ENCODE peak calls at places on chromosomes 12 and 14, in eight cellular contexts. C is uterus, L is heart right ventricle, G is endothelial cell, Z is left lung, S is B cell, D is progenitor cell of endocrine pancreas, W is HFFc6. B is an unnamed sample.

GRCh38 chr12:62799126-62799736 is 135.7 kb downstream of the PPM1H start:
- DNase-seq in W (peak), S (peak), L (no peak), C (peak), G (peak), Z (no peak), D (peak), B (peak)

GRCh38 chr12:54608786-54609185 is 20.3 kb upstream of the PPP1R1A start:
- DNase-seq in G (no peak), W (no peak), S (no peak), C (no peak), D (no peak), L (no peak), Z (no peak), B (no peak)

GRCh38 chr14:91893659-91894058 is 26.3 kb upstream of the TC2N start:
- DNase-seq in D (no peak), C (no peak), S (no peak), W (no peak), L (no peak), G (no peak), Z (no peak), B (no peak)

GRCh38 chr12:65603428-65604351 is 220.6 kb upstream of the HMGA2 start:
- DNase-seq in S (no peak), D (no peak), W (peak), C (no peak), G (no peak), Z (peak), L (no peak), B (no peak)

GRCh38 chr12:26339976-26340375 is 144.6 kb downstream of the SSPN start:
- DNase-seq in L (no peak), W (no peak), G (no peak), C (no peak), S (no peak), D (no peak), Z (no peak), B (no peak)

GRCh38 chr12:24902521-24903304 is 46.2 kb downstream of the BCAT1 start:
- DNase-seq in Z (peak), L (no peak), S (peak), C (no peak), D (peak), G (peak), W (peak), B (peak)

GRCh38 chr12:123032736-123033391 is 52.4 kb downstream of the ARL6IP4 start:
- DNase-seq in L (no peak), W (no peak), G (no peak), D (no peak), Z (peak), C (no peak), S (no peak), B (no peak)

GRCh38 chr12:132576701-132577100 is 33.7 kb downstream of the LRCOL1 start:
- DNase-seq in D (no peak), L (no peak), G (no peak), C (no peak), W (no peak), S (no peak), Z (no peak), B (no peak)

GRCh38 chr12:50222275-50222783 is 55.2 kb upstream of the CERS5 start:
- DNase-seq in C (peak), W (peak), D (no peak), L (no peak), G (peak), S (peak), Z (peak), B (peak)

GRCh38 chr14:93765032-93765626 is 23.2 kb downstream of the PRIMA1 start:
- DNase-seq in G (no peak), W (no peak), S (no peak), L (no peak), C (no peak), Z (no peak), D (no peak), B (no peak)

GRCh38 chr14:72607386-72608125 is 286.3 kb downstream of the DPF3 start:
- DNase-seq in S (no peak), G (no peak), C (no peak), Z (no peak), W (peak), L (no peak), D (no peak), B (peak)

GRCh38 chr12:6946033-6946919 is 2.5 kb downstream of the C12orf57 start:
- DNase-seq in D (peak), Z (peak), S (peak), C (no peak), L (peak), G (peak), W (no peak), B (peak)

GRCh38 chr14:91154851-91155625 is 41.2 kb downstream of the DGLUCY start:
- DNase-seq in L (no peak), Z (no peak), C (peak), S (no peak), G (no peak), W (peak), D (no peak), B (peak)

GRCh38 chr12:45234134-45234865 is 18.4 kb downstream of the ANO6 start:
- DNase-seq in D (no peak), W (peak), C (peak), Z (no peak), L (no peak), G (peak), S (no peak), B (no peak)

GRCh38 chr14:93029911-93030555 is 85.7 kb downstream of the ITPK1 start:
- DNase-seq in S (no peak), G (no peak), Z (no peak), D (no peak), C (no peak), W (no peak), L (no peak), B (no peak)

GRCh38 chr14:91303091-91303923 is 58.8 kb upstream of the GPR68 start:
- DNase-seq in Z (no peak), S (peak), G (peak), D (no peak), L (peak), W (no peak), C (no peak), B (peak)

GRCh38 chr12:45407967-45408743 is 192.3 kb downstream of the ANO6 start:
- DNase-seq in S (no peak), G (no peak), C (no peak), D (no peak), L (no peak), W (no peak), Z (no peak), B (no peak)

GRCh38 chr14:63328787-63329737 is 10.3 kb upstream of the GPHB5 start:
- DNase-seq in G (no peak), Z (no peak), L (no peak), W (no peak), D (no peak), C (no peak), S (no peak), B (no peak)

GRCh38 chr12:63955831-63956685 is 111.6 kb downstream of the SRGAP1 start:
- DNase-seq in W (no peak), L (no peak), D (no peak), S (no peak), G (no peak), Z (peak), C (peak), B (no peak)

GRCh38 chr14:29352681-29353080 is 575.0 kb downstream of the PRKD1 start:
- DNase-seq in S (no peak), G (no peak), L (no peak), C (no peak), W (no peak), D (no peak), Z (no peak), B (no peak)

DNA sequence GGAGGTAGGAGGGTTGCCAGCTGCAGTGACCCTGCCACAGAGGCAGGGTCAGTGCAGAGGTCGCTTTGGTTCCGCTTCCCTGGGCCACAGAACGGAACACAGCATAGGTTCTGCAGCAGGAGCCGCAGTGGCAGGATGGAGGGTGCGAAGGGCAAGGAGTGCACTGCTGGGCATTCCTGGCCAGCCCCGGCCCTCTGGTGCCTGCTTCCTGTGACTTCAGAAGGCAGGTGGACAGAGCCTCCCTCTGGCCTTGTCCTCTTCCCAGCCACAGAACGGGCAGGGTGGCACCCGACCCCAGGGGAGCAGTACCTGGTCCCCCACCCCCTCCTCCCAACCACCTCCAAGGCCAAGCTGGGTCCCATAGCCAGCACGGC is 37.7 kb downstream of the SLC8B1 start:
- DNase-seq in C (no peak), W (no peak), L (no peak), S (no peak), G (no peak), Z (no peak), D (no peak), B (no peak)
- TF ChIP-seq CTCF in C (no peak), W (no peak), L (no peak), S (no peak), G (no peak), Z (no peak), D (no peak), B (no peak)

GRCh38 chr14:70254476-70254961 is 65.8 kb upstream of the SLC8A3 start:
- DNase-seq in L (peak), D (peak), S (peak), G (peak), W (no peak), C (no peak), Z (peak), B (peak)

GRCh38 chr14:70259420-70259819 is 70.7 kb upstream of the SLC8A3 start:
- DNase-seq in D (no peak), L (no peak), W (no peak), C (no peak), S (no peak), Z (no peak), G (no peak), B (no peak)

DNA sequence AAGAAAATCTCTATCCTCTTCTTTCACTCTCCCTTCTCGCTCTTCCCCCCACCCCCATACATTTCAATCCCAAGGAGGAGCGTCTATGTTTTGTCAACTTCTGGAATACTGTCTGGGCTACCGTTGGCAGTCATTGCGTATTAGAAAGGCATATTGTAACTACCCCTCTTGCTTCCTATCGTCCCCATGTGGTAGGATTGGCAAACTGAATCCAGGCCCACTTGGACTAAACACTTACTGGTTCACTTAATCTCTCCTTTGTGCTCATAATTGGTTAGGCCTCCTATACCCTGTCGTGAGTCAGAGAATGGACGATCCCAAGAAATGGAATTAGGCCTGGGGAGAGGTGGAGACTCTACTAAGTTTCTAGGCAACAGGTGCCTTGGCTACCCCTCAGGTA is 68.8 kb upstream of the SLC8A3 start:
- DNase-seq in Z (no peak), D (no peak), L (no peak), C (no peak), S (no peak), G (peak), W (no peak), B (no peak)
- TF ChIP-seq CTCF in Z (no peak), D (no peak), L (no peak), C (no peak), S (peak), G (peak), W (peak), B (no peak)

GRCh38 chr14:97005908-97006307 is 208.7 kb downstream of the VRK1 start:
- DNase-seq in W (no peak), Z (no peak), D (no peak), G (no peak), S (no peak), C (no peak), L (no peak), B (no peak)

GRCh38 chr14:97013878-97014277 is 216.7 kb downstream of the VRK1 start:
- DNase-seq in D (no peak), S (no peak), G (no peak), W (no peak), L (no peak), C (no peak), Z (no peak), B (no peak)

DNA sequence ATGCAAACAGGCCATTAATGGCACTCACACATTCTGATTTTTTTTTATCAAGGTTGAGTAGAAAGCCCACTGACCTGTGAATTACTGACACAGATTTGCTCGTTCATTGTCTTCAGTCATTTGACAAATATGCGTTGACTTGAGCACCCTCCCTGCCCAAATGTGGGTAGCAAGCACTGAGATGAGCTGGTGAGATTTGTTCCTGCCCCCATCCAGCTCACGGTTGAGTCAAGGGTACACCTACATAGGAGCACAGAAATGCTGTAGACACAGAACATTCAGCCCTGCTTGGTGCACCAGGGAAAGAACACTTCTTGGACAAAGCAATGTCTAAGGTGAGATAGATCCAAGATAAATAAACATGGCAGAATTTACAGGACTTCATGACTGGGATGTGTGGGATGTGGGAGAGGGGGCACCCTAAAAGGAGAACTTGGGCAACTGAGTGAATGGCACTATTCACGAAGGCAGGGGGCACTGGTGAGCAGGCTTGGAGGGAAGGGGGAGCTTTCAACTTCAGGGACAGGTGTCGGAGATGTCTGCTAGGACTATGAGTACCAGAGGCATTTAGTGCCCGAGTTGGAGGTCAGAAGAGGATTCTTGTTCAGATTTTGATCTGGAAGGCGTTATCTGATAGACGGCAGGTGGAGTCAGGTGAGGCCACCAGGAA is 213.4 kb downstream of the VRK1 start:
- DNase-seq in S (no peak), C (no peak), Z (no peak), W (no peak), D (no peak), L (no peak), G (no peak), B (no peak)
- TF ChIP-seq CTCF in S (no peak), C (no peak), Z (no peak), W (no peak), D (peak), L (no peak), G (no peak), B (peak)

GRCh38 chr12:47590771-47591368 is 115.0 kb downstream of the RPAP3 start:
- DNase-seq in W (no peak), S (no peak), C (peak), L (no peak), Z (no peak), G (no peak), D (no peak), B (no peak)

GRCh38 chr12:47591387-47591786 is 114.4 kb downstream of the RPAP3 start:
- DNase-seq in D (no peak), W (no peak), G (no peak), Z (no peak), C (no peak), L (no peak), S (no peak), B (no peak)

GRCh38 chr12:47586952-47587669 is 118.7 kb downstream of the RPAP3 start:
- DNase-seq in W (no peak), Z (no peak), L (no peak), S (no peak), G (no peak), D (no peak), C (no peak), B (no peak)

GRCh38 chr12:47585507-47585906 is 120.3 kb downstream of the RPAP3 start:
- DNase-seq in C (no peak), D (no peak), G (no peak), S (no peak), L (no peak), W (no peak), Z (no peak), B (no peak)
- TF ChIP-seq CTCF in C (no peak), D (no peak), G (no peak), S (no peak), L (no peak), W (no peak), Z (no peak), B (no peak)

GRCh38 chr12:13161172-13161571 is 35.4 kb upstream of the EMP1 start:
- DNase-seq in W (no peak), G (no peak), S (no peak), C (no peak), D (no peak), Z (no peak), L (no peak), B (no peak)
- TF ChIP-seq CTCF in W (peak), G (peak), S (peak), C (no peak), D (peak), Z (no peak), L (no peak), B (peak)

DNA sequence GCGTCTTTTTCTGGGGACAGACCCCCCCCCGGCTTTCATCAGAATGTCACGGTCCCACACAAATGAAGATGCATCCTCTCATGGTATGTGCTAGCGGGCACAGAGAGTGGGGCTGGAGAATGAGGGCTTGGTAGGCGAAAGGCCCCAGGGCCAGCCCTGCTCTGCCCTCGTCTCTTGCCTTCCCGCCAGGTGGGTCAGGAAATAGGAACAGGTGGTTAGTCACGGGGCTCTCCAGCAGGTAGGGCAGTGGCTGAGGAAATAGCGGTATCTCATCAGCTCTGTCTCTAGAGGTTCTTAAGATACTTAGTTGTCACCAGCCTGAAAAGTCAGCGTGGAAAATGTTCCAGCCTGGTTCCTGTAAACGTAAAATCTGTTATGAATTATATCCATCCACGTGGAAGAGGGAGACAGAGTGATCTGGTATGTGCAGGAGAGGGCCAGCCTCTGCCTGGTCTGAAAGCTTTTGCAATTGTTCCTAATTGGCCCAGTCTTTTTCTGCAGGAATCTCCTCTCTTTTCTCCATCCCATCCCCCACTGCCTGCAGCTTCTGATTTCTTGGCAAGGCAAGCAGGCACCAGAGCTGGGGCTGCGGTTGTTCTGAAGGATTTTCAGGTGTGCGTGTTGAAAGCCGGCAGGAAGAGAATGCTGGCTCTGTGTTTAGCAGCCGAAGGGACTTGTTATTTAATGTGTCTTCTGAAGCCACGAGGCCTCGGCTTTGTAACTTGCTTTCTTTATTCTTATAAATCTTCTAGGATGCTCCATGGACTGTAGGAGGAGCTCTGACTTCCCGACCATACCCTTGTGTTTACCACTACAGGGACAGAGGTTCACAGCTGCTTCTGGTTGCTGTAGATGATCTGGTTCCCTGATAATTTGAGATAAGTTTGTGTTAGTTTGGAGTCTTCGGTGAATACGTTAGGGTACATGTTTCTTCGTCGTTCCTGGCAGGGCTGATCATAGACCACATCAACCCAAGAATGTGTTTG is 131.1 kb downstream of the CACNA1C start:
- DNase-seq in G (no peak), C (peak), D (no peak), Z (no peak), S (no peak), L (no peak), W (peak), B (no peak)
- TF ChIP-seq CTCF in G (no peak), C (peak), D (peak), Z (no peak), S (no peak), L (no peak), W (peak), B (no peak)

GRCh38 chr14:56422703-56423213 is 156.8 kb upstream of the TMEM260 start:
- DNase-seq in D (no peak), Z (peak), L (peak), C (peak), S (no peak), G (peak), W (peak), B (peak)
- TF ChIP-seq CTCF in D (peak), Z (peak), L (peak), C (peak), S (peak), G (no peak), W (peak), B (peak)

DNA sequence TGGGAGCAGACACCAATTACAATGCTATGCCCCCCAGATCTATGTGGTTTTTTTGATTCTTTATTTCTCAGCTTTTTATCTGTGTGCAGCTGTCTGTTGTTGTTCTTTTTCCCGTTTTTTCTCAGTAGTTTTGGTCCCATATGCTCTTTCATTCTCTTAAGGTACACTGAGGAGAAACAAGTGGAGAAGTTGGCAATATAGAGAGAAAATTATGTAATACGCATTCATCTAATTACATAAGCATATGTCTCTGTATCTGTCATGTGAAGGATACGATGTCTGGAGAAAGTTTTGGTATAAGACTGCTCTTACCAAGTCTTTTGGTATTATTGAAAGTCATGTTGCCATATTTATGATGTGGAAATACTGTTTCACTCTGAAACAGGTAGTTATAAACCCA is 819.1 kb downstream of the NRXN3 start:
- DNase-seq in G (no peak), C (no peak), Z (no peak), L (no peak), D (no peak), W (no peak), S (no peak), B (no peak)
- TF ChIP-seq CTCF in G (no peak), C (no peak), Z (no peak), L (no peak), D (no peak), W (no peak), S (no peak), B (no peak)

GRCh38 chr14:75293920-75294648 is 15.5 kb downstream of the FOS start:
- DNase-seq in Z (peak), W (peak), D (peak), S (peak), G (peak), L (peak), C (peak), B (peak)

GRCh38 chr14:75295061-75295461 is 16.4 kb downstream of the FOS start:
- DNase-seq in C (peak), Z (peak), W (peak), L (peak), G (peak), D (peak), S (peak), B (peak)

GRCh38 chr14:75292886-75293285 is 14.3 kb downstream of the FOS start:
- DNase-seq in D (no peak), S (no peak), Z (no peak), C (peak), G (no peak), L (no peak), W (no peak), B (no peak)

GRCh38 chr14:75295491-75296338 is 17.1 kb downstream of the FOS start:
- DNase-seq in S (peak), D (peak), G (peak), L (peak), C (peak), W (peak), Z (peak), B (peak)

GRCh38 chr14:75294649-75295033 is 16.0 kb downstream of the FOS start:
- DNase-seq in Z (no peak), C (no peak), W (no peak), S (peak), D (no peak), L (no peak), G (no peak), B (peak)
- TF ChIP-seq CTCF in Z (no peak), C (peak), W (peak), S (peak), D (peak), L (no peak), G (no peak), B (no peak)

B was measured in nephron progenitor cell.